ENCODE peak calls at places on chromosome 13, in five cellular contexts. K is cardiac fibroblast; U is mesendoderm; N is naive thymus-derived CD4-positive, alpha-beta T cell; T is epithelial cell of esophagus. Q is an unnamed sample.

GRCh38 chr13:67298297-67298696 is 68.2 kb upstream of the PCDH9 start:
- DNase-seq in K (peak; percentile 10), U (no peak), N (no peak), T (no peak), Q (no peak)

GRCh38 chr13:27440408-27440807 is 10.0 kb downstream of the MTIF3 start:
- DNase-seq in K (no peak), U (no peak), N (no peak), T (no peak), Q (no peak)

GRCh38 chr13:30882996-30883766 is 22.9 kb upstream of the MEDAG start:
- DNase-seq in K (no peak), U (no peak), N (no peak), T (no peak), Q (no peak)

GRCh38 chr13:101565327-101565726 is 112.9 kb downstream of the ITGBL1 start:
- DNase-seq in K (no peak), U (no peak), N (no peak), T (no peak), Q (no peak)

GRCh38 chr13:87274209-87274819 is 396.9 kb upstream of the SLITRK5 start:
- DNase-seq in K (peak; percentile 23), U (peak; percentile 77), N (no peak), T (peak; percentile 68), Q (peak; percentile 69)

GRCh38 chr13:71021810-71022422 is 845.1 kb downstream of the DACH1 start:
- DNase-seq in K (no peak), U (no peak), N (no peak), T (no peak), Q (no peak)

GRCh38 chr13:29923554-29924481 is 73.4 kb upstream of the UBL3 start:
- DNase-seq in K (peak; percentile 99), U (peak; percentile 98), N (peak; percentile 21), T (peak; percentile 98), Q (peak; percentile 97)

GRCh38 chr13:29362849-29363604 is 232.5 kb downstream of the SLC7A1 start:
- DNase-seq in K (peak; percentile 58), U (peak; percentile 86), N (peak; percentile 12), T (peak; percentile 61), Q (peak; percentile 69)

GRCh38 chr13:94610475-94610874 is 8.8 kb downstream of the GPR180 start:
- DNase-seq in K (no peak), U (no peak), N (no peak), T (no peak), Q (no peak)

GRCh38 chr13:33050161-33050560 is 33.9 kb downstream of the KL start:
- DNase-seq in K (no peak), U (no peak), N (no peak), T (peak; percentile 45), Q (no peak)

GRCh38 chr13:81577601-81578000 is 1236.7 kb upstream of the SPRY2 start:
- DNase-seq in K (no peak), U (no peak), N (no peak), T (no peak), Q (no peak)

GRCh38 chr13:98353750-98354149 is 176.7 kb upstream of the RNF113B start:
- DNase-seq in K (no peak), U (no peak), N (no peak), T (no peak), Q (no peak)

GRCh38 chr13:96089749-96090239 is at the start of gene HS6ST3:
- DNase-seq in K (peak; percentile 9), U (peak; percentile 70), N (no peak), T (peak; percentile 33), Q (peak; percentile 16)

GRCh38 chr13:37700887-37701286 is 102.3 kb upstream of the POSTN start:
- DNase-seq in K (peak; percentile 67), U (no peak), N (no peak), T (no peak), Q (no peak)

GRCh38 chr13:90723381-90723780 is 624.1 kb upstream of the MIR17HG start:
- DNase-seq in K (no peak), U (no peak), N (no peak), T (no peak), Q (no peak)

GRCh38 chr13:40399756-40400155 is 266.7 kb downstream of the FOXO1 start:
- DNase-seq in K (no peak), U (no peak), N (no peak), T (no peak), Q (peak; percentile 10)

GRCh38 chr13:40404407-40404806 is 262.0 kb downstream of the FOXO1 start:
- DNase-seq in K (no peak), U (no peak), N (no peak), T (no peak), Q (no peak)

GRCh38 chr13:40402931-40403412 is 263.5 kb downstream of the FOXO1 start:
- DNase-seq in K (peak; percentile 89), U (peak; percentile 31), N (no peak), T (peak; percentile 47), Q (peak; percentile 59)

GRCh38 chr13:40403509-40404241 is 262.8 kb downstream of the FOXO1 start:
- DNase-seq in K (no peak), U (no peak), N (no peak), T (no peak), Q (no peak)

DNA sequence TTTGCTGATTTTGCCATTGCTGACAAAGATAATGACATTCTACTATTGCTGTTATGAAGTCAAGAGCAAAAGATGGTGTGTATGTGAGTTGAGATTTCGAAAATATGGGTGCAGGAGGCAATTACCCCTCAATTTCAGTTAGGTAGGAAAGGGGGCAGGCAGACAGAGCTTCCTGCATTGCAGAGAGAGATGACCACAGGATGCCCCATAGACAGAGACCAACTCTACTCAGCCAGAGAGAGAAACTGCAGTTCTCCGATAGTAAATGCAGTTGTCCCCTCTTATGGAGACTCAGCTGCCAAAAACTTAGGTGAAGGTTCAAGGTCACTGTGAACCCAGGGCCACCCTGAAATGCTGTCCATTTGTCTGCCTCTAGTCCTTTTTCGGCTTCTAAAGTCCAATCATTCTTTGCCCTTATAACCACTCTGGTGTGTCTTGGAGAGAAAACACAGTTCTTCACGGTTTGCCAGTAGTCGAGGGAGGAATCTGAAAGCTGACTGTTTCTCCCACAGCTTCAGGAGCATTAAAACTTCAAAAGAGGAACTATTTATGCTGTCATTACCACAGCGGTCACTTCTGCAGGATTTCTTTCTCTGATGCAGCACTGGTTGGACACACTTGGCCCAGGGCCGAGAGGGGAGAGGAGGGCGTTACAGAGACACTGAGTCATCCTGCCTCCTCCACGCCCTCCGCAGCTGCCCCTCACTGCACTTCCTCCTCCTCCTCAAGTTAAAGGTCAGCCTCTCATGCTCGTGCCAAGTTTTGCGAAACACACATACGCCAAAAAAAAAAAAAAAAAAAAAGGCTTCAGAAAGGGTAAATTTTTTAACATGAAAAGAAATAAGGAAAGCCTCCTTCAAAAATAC is 264.3 kb downstream of the FOXO1 start:
- DNase-seq in K (peak; percentile 98), U (peak; percentile 48), N (no peak), T (peak; percentile 90), Q (peak; percentile 89)
- H3K4me3 ChIP-seq in K (no peak overlapping the region), U (no peak overlapping the region), N (no peak overlapping the region), T (no peak overlapping the region), Q (peak overlapping the region; percentile 17)

DNA sequence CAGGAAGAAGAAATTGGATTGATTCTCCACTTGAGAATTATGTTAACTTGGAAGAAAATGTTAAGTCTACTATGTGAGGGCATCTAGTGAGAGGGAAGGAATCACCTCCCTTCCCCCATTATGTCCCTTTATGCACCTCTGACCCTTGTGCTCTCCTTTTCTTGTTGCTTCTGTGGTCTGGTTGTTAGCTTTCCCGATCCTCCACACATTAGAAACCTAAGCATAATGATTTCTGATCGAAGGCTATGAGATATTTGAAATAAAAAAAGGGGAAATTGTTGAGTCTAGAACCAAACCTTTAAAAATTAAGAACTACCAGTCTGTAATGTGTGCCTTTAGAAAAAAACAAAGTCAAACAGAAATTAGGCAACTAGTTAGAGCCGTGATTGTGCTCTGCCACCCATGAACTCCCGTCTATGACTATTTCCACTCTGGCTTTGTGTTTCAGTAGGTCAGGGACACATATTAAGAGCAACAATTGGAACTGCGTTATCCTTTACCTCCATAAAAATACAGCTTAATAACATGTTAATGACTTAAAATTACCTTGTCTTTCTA is 463 bp upstream of the GPC6 start:
- DNase-seq in K (no peak), U (peak; percentile 67), N (no peak), T (no peak), Q (no peak)
- H3K4me3 ChIP-seq in K (peak overlapping the region; percentile 93), U (peak overlapping the region; percentile 13), N (no peak overlapping the region), T (peak overlapping the region; percentile 65), Q (peak overlapping the region; percentile 88)

GRCh38 chr13:106533101-106533939 is 2.1 kb downstream of the EFNB2 start:
- DNase-seq in K (peak; percentile 83), U (peak; percentile 87), N (peak; percentile 15), T (peak; percentile 80), Q (peak; percentile 78)
- H3K4me3 ChIP-seq in K (peak overlapping the region; percentile 81), U (peak overlapping the region; percentile 69), N (no peak overlapping the region), T (peak overlapping the region; percentile 92), Q (peak overlapping the region; percentile 84)

DNA sequence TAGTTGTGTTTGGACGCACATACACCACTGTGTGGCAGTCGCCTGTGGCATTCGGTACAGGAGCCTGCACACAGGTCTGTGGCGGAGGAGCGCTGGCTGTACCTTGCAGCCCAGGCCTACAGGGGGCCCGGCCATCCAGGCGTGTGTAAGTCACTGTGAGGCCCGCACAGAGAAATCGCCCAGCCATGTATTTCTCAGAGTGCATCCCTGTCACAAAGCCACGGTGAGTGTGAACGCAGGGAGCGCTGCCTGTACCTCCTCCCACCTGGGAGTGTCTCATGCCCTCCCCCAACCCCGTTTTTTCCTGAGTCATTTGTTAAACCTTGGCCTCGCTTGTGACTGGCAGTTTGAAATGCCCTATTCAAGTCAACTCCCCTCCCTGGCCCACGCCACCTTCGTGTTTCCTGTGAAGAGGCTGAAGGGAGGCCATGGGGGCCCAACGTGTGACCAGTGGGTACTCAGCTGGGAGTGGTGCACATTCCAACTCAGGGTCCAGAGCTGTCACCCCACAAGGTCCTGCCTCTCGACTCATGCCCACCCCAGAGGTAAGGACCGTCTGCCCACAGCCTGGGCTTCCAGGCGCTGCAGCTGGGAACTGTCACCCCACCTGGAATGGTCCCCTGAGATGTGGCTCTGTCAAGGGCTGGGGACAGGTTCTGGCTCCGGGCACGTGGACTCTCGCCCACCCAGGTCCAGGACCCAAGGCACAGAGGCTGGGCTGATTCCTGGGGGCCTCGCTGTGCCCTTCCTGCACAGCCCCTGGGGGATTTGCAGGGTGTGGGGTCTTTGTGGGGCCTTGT is 11.6 kb upstream of the RASA3 start:
- DNase-seq in K (no peak), U (peak; percentile 71), N (no peak), T (no peak), Q (no peak)
- H3K4me3 ChIP-seq in K (no peak overlapping the region), U (no peak overlapping the region), N (peak overlapping the region; percentile 18), T (no peak overlapping the region), Q (no peak overlapping the region)

Q was measured in PC-3.